ENCODE peak calls at places on chromosomes 12 and 14, in six cellular contexts. V is lung, J is sciatic nerve, S is Caki2, O is head of caudate nucleus, C is fibroblast of the conjunctiva. Z is an unnamed sample.

GRCh38 chr14:98932436-98933325 is 339.3 kb downstream of the BCL11B start:
- DNase-seq in V (no peak), J (peak; percentile 22), S (no peak), O (no peak), C (no peak), Z (no peak)

GRCh38 chr14:86196476-86196875 is 666.5 kb downstream of the FLRT2 start:
- DNase-seq in V (no peak), J (no peak), S (no peak), O (no peak), C (no peak), Z (no peak)

GRCh38 chr12:51009038-51009437 is 17.1 kb downstream of the SLC11A2 start:
- DNase-seq in V (peak; percentile 67), J (peak; percentile 82), S (no peak), O (peak; percentile 96), C (no peak), Z (no peak)

GRCh38 chr12:15276088-15276698 is 46.1 kb upstream of the PTPRO start:
- DNase-seq in V (no peak), J (no peak), S (peak; percentile 47), O (peak; percentile 81), C (peak; percentile 18), Z (peak; percentile 26)

GRCh38 chr12:67716817-67717216 is 68.3 kb downstream of the DYRK2 start:
- DNase-seq in V (no peak), J (no peak), S (peak; percentile 85), O (no peak), C (peak; percentile 5), Z (no peak)

GRCh38 chr12:75660107-75660530 is 148.7 kb upstream of the KRR1 start:
- DNase-seq in V (no peak), J (no peak), S (peak; percentile 91), O (no peak), C (no peak), Z (no peak)

GRCh38 chr12:67269632-67270578 is 747 bp downstream of the CAND1 start:
- DNase-seq in V (peak; percentile 49), J (peak; percentile 79), S (peak; percentile 67), O (peak; percentile 75), C (no peak), Z (no peak)

GRCh38 chr14:55599250-55599879 is 19.4 kb downstream of the KTN1 start:
- DNase-seq in V (no peak), J (no peak), S (peak; percentile 89), O (no peak), C (no peak), Z (no peak)

GRCh38 chr14:31902002-31902401 is 175.1 kb upstream of the ARHGAP5 start:
- DNase-seq in V (no peak), J (no peak), S (no peak), O (no peak), C (no peak), Z (no peak)

GRCh38 chr12:111171832-111172231 is 197.1 kb downstream of the PHETA1 start:
- DNase-seq in V (no peak), J (no peak), S (no peak), O (no peak), C (no peak), Z (no peak)

GRCh38 chr12:52222692-52223091 is 10.4 kb upstream of the KRT7 start:
- DNase-seq in V (no peak), J (no peak), S (no peak), O (no peak), C (no peak), Z (no peak)

GRCh38 chr14:21846227-21846885 is 172.7 kb upstream of the OR4E1 start:
- DNase-seq in V (peak; percentile 36), J (peak; percentile 64), S (peak; percentile 10), O (peak; percentile 81), C (no peak), Z (no peak)

GRCh38 chr14:91870001-91870400 is 2.7 kb upstream of the TC2N start:
- DNase-seq in V (no peak), J (no peak), S (no peak), O (no peak), C (no peak), Z (no peak)

GRCh38 chr14:65821224-65821753 is 408.8 kb downstream of the FUT8 start:
- DNase-seq in V (no peak), J (no peak), S (no peak), O (no peak), C (no peak), Z (no peak)

GRCh38 chr14:22039938-22040780 is 366.5 kb upstream of the OR4E1 start:
- DNase-seq in V (no peak), J (no peak), S (peak; percentile 10), O (no peak), C (no peak), Z (no peak)

GRCh38 chr14:79091381-79091963 is 921.3 kb downstream of the NRXN3 start:
- DNase-seq in V (no peak), J (no peak), S (no peak), O (no peak), C (no peak), Z (no peak)